ENCODE peak calls at places on chromosome 4, in seven cellular contexts. F, H, T, A, E, R and N are unnamed samples.

GRCh38 chr4:144699565-144699964 is 53.6 kb downstream of the HHIP start:
- DNase-seq in A (peak; percentile 34), R (no peak), F (no peak), E (no peak), H (no peak), T (no peak), N (no peak)

GRCh38 chr4:36712013-36712412 is 430.6 kb downstream of the DTHD1 start:
- DNase-seq in H (no peak), A (no peak), T (no peak), R (no peak), F (no peak), E (no peak), N (no peak)

GRCh38 chr4:81546777-81547176 is 75.1 kb upstream of the RASGEF1B start:
- DNase-seq in E (no peak), R (no peak), T (no peak), H (no peak), A (no peak), F (no peak), N (no peak)

GRCh38 chr4:149031399-149031798 is 589.2 kb upstream of the NR3C2 start:
- DNase-seq in F (peak; percentile 11), R (no peak), H (no peak), T (no peak), A (no peak), E (no peak), N (no peak)

GRCh38 chr4:183471960-183472708 is 27.7 kb downstream of the CDKN2AIP start:
- DNase-seq in A (no peak), E (peak; percentile 62), R (peak; percentile 84), T (peak; percentile 90), F (peak; percentile 75), H (peak; percentile 64), N (peak; percentile 90)

GRCh38 chr4:17636696-17637351 is 22.4 kb downstream of the MED28 start:
- DNase-seq in E (peak; percentile 38), F (peak; percentile 83), A (no peak), T (peak; percentile 75), H (peak; percentile 56), R (peak; percentile 68), N (peak; percentile 87)

GRCh38 chr4:10102193-10102980 is 14.2 kb downstream of the WDR1 start:
- DNase-seq in R (no peak), H (no peak), A (no peak), F (no peak), T (no peak), E (no peak), N (no peak)

GRCh38 chr4:108738307-108738706 is 24.5 kb downstream of the ETNPPL start:
- DNase-seq in R (no peak), A (no peak), H (no peak), F (no peak), E (no peak), T (no peak), N (no peak)

GRCh38 chr4:2135083-2135482 is 76.0 kb downstream of the NAT8L start:
- DNase-seq in F (peak; percentile 62), R (no peak), E (no peak), A (peak; percentile 4), H (no peak), T (no peak), N (no peak)

GRCh38 chr4:8558080-8558960 is 21.9 kb upstream of the GPR78 start:
- DNase-seq in F (no peak), H (no peak), E (no peak), R (no peak), T (no peak), A (no peak), N (no peak)

GRCh38 chr4:113682730-113683129 is 78.8 kb downstream of the CAMK2D start:
- DNase-seq in H (no peak), F (no peak), A (peak; percentile 48), R (no peak), T (no peak), E (no peak), N (no peak)

GRCh38 chr4:187251896-187252295 is 528.2 kb upstream of the FAT1 start:
- DNase-seq in F (peak; percentile 5), A (no peak), E (no peak), R (no peak), H (no peak), T (no peak), N (no peak)

GRCh38 chr4:127533028-127533700 is 99.6 kb upstream of the INTU start:
- DNase-seq in H (no peak), E (no peak), R (no peak), T (peak; percentile 79), A (no peak), F (no peak), N (peak; percentile 64)

GRCh38 chr4:10077492-10078335 is 38.9 kb downstream of the WDR1 start:
- DNase-seq in H (no peak), T (peak; percentile 58), E (no peak), R (no peak), F (no peak), A (no peak), N (peak; percentile 61)

GRCh38 chr4:120963449-120963848 is 40.9 kb upstream of the PRDM5 start:
- DNase-seq in R (no peak), A (no peak), E (no peak), F (no peak), H (no peak), T (no peak), N (no peak)

GRCh38 chr4:107888237-107888636 is 43.1 kb upstream of the CYP2U1 start:
- DNase-seq in H (no peak), E (no peak), R (no peak), F (peak; percentile 10), A (no peak), T (no peak), N (no peak)

GRCh38 chr4:95290702-95291101 is 258.1 kb downstream of the UNC5C start:
- DNase-seq in F (no peak), R (no peak), A (peak; percentile 20), T (no peak), H (no peak), E (no peak), N (no peak)

GRCh38 chr4:44070843-44071242 is 377.8 kb downstream of the KCTD8 start:
- DNase-seq in E (no peak), R (no peak), F (no peak), T (no peak), A (no peak), H (no peak), N (no peak)

GRCh38 chr4:138110815-138111214 is 131.3 kb downstream of the SLC7A11 start:
- DNase-seq in T (no peak), R (no peak), H (no peak), A (no peak), E (no peak), F (no peak), N (no peak)

GRCh38 chr4:76709454-76709853 is 188.5 kb downstream of the SOWAHB start:
- DNase-seq in E (no peak), A (no peak), F (no peak), T (no peak), R (no peak), H (no peak), N (no peak)

GRCh38 chr4:105509291-105509690 is 35.4 kb upstream of the PPA2 start:
- DNase-seq in T (no peak), F (peak; percentile 11), A (no peak), R (no peak), E (no peak), H (no peak), N (no peak)

GRCh38 chr4:181594188-181594587 is 649.0 kb upstream of the TENM3 start:
- DNase-seq in E (no peak), H (no peak), R (no peak), F (no peak), T (no peak), A (no peak), N (no peak)

GRCh38 chr4:108072300-108072699 is 82.6 kb downstream of the HADH start:
- DNase-seq in A (no peak), E (no peak), F (no peak), T (no peak), R (peak; percentile 65), H (no peak), N (no peak)

GRCh38 chr4:64935469-64936001 is 526.3 kb upstream of the TECRL start:
- DNase-seq in T (no peak), H (no peak), A (no peak), R (no peak), F (no peak), E (no peak), N (no peak)

GRCh38 chr4:150342945-150343344 is 239.0 kb upstream of the MAB21L2 start:
- DNase-seq in F (no peak), A (no peak), R (no peak), E (no peak), H (no peak), T (peak; percentile 36), N (peak; percentile 57)

GRCh38 chr4:531721-532565 is 32.9 kb downstream of the PIGG start:
- DNase-seq in A (no peak), H (no peak), R (no peak), E (no peak), T (no peak), F (no peak), N (no peak)

GRCh38 chr4:76341063-76341462 is 34.5 kb downstream of the STBD1 start:
- DNase-seq in F (peak; percentile 64), H (no peak), T (no peak), R (no peak), A (peak; percentile 60), E (no peak), N (no peak)

GRCh38 chr4:174365018-174365587 is 81.4 kb downstream of the CEP44 start:
- DNase-seq in T (no peak), F (peak; percentile 50), H (no peak), E (no peak), R (no peak), A (no peak), N (no peak)

GRCh38 chr4:48899950-48900349 is 6.6 kb downstream of the OCIAD2 start:
- DNase-seq in R (no peak), T (no peak), A (peak; percentile 68), F (peak; percentile 62), E (no peak), H (no peak), N (no peak)

GRCh38 chr4:143262838-143263237 is 73.8 kb upstream of the GAB1 start:
- DNase-seq in T (no peak), R (no peak), H (no peak), F (no peak), A (no peak), E (no peak), N (no peak)

GRCh38 chr4:74682567-74683359 is 111.6 kb downstream of the BTC start:
- DNase-seq in H (no peak), R (no peak), F (peak; percentile 8), T (no peak), A (peak; percentile 92), E (no peak), N (no peak)

GRCh38 chr4:1171306-1172227 is 816 bp downstream of the SPON2 start:
- DNase-seq in R (peak; percentile 50), F (no peak), H (peak; percentile 54), E (peak; percentile 19), T (peak; percentile 34), A (no peak), N (peak; percentile 57)

GRCh38 chr4:74757136-74757535 is 37.2 kb downstream of the BTC start:
- DNase-seq in F (no peak), A (no peak), E (no peak), R (no peak), T (no peak), H (no peak), N (no peak)

GRCh38 chr4:184825394-184826314 is at the start of gene ACSL1:
- DNase-seq in F (peak; percentile 83), E (peak; percentile 59), A (no peak), R (peak; percentile 65), T (peak; percentile 89), H (peak; percentile 77), N (peak; percentile 93)

GRCh38 chr4:73828945-73829344 is 7.5 kb upstream of the CXCL6 start:
- DNase-seq in H (no peak), T (no peak), E (no peak), R (no peak), F (peak; percentile 81), A (peak; percentile 53), N (no peak)

GRCh38 chr4:4791299-4791798 is 68.1 kb upstream of the MSX1 start:
- DNase-seq in E (no peak), R (no peak), T (no peak), A (no peak), H (no peak), F (no peak), N (no peak)

GRCh38 chr4:61160484-61160883 is 39.6 kb upstream of the ADGRL3 start:
- DNase-seq in T (no peak), R (no peak), A (no peak), F (no peak), H (no peak), E (no peak), N (no peak)